ENCODE peak calls at places on chromosomes 4 and X, in six cellular contexts. One of them, this sample, is unnamed. For H3K9me3, the result is how much of the 10 kb centered on the place peaks cover.

GRCh38 chr4:160835789-160836188 is 1328.0 kb downstream of the FSTL5 start:
- DNase-seq in mesenchymal stem cell: peak
- DNase-seq in trophoblast cell: no peak
- DNase-seq in IMR-90: no peak
- DNase-seq in H9: peak
- DNase-seq in H1: no peak
- DNase-seq in this sample: no peak

GRCh38 chrX:10549280-10549679 is 71.1 kb downstream of the MID1 start:
- DNase-seq in H1: no peak
- DNase-seq in mesenchymal stem cell: no peak
- DNase-seq in IMR-90: no peak
- DNase-seq in trophoblast cell: no peak
- DNase-seq in H9: no peak
- DNase-seq in this sample: no peak

GRCh38 chr4:150080875-150081274 is 2.6 kb downstream of the DCLK2 start:
- DNase-seq in trophoblast cell: peak
- DNase-seq in H1: no peak
- DNase-seq in H9: no peak
- DNase-seq in mesenchymal stem cell: peak
- DNase-seq in IMR-90: peak
- DNase-seq in this sample: no peak

GRCh38 chr4:58749206-58749605 is 1639.0 kb upstream of the IGFBP7 start:
- DNase-seq in IMR-90: no peak
- DNase-seq in H9: no peak
- DNase-seq in mesenchymal stem cell: no peak
- DNase-seq in H1: no peak
- DNase-seq in trophoblast cell: no peak
- DNase-seq in this sample: no peak

GRCh38 chrX:55118574-55118973 is 29.8 kb downstream of the PAGE2 start:
- DNase-seq in trophoblast cell: no peak
- DNase-seq in H1: no peak
- DNase-seq in mesenchymal stem cell: no peak
- DNase-seq in IMR-90: no peak
- DNase-seq in H9: no peak
- DNase-seq in this sample: no peak

GRCh38 chr4:142474398-142475087 is 371.6 kb downstream of the INPP4B start:
- DNase-seq in IMR-90: peak
- DNase-seq in H1: no peak
- DNase-seq in H9: no peak
- DNase-seq in mesenchymal stem cell: no peak
- DNase-seq in trophoblast cell: peak
- DNase-seq in this sample: no peak

GRCh38 chr4:87961993-87962791 is 13.3 kb upstream of the SPP1 start:
- DNase-seq in H9: no peak
- DNase-seq in trophoblast cell: peak
- DNase-seq in mesenchymal stem cell: peak
- DNase-seq in IMR-90: peak
- DNase-seq in H1: no peak
- DNase-seq in this sample: no peak

GRCh38 chrX:102345916-102346315 is 93.9 kb downstream of the NXF2B start:
- DNase-seq in IMR-90: peak
- DNase-seq in H9: peak
- DNase-seq in mesenchymal stem cell: peak
- DNase-seq in H1: peak
- DNase-seq in trophoblast cell: peak
- DNase-seq in this sample: peak

GRCh38 chr4:167713756-167714155 is 378.6 kb upstream of the ANXA10 start:
- DNase-seq in mesenchymal stem cell: no peak
- DNase-seq in IMR-90: no peak
- DNase-seq in H1: no peak
- DNase-seq in H9: no peak
- DNase-seq in trophoblast cell: peak
- DNase-seq in this sample: no peak

GRCh38 chrX:38282044-38282443 is 45.3 kb downstream of the RPGR start:
- DNase-seq in IMR-90: no peak
- DNase-seq in H1: no peak
- DNase-seq in trophoblast cell: peak
- DNase-seq in mesenchymal stem cell: peak
- DNase-seq in H9: no peak
- DNase-seq in this sample: no peak

GRCh38 chrX:38287669-38288068 is 39.6 kb downstream of the RPGR start:
- DNase-seq in H9: no peak
- DNase-seq in mesenchymal stem cell: no peak
- DNase-seq in IMR-90: no peak
- DNase-seq in H1: no peak
- DNase-seq in trophoblast cell: no peak
- DNase-seq in this sample: no peak

DNA sequence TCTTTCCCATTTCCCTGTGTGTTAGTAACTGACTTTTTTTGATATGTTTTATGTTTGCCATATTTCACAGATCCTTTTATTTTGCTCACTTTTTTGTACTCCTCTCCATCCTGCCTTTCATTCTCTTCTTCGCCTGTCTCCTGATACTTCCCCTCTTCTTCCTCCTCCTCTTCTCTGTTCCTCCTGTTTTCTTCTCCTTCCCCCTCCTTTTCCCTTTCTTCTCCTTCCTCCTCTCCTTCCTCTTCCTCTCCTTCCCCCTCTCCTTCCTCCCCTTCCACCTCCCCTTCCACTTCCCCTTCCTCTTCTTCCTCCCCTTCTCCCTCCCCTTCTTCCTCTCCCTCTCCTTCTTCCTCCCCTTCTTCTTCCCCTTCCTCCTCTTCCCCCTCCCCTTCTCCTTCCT is 41.7 kb downstream of the RPGR start:
- DNase-seq in mesenchymal stem cell: no peak
- DNase-seq in trophoblast cell: no peak
- DNase-seq in H1: no peak
- DNase-seq in IMR-90: no peak
- DNase-seq in H9: no peak
- DNase-seq in this sample: no peak
- H3K14ac ChIP-seq in mesenchymal stem cell: no peak
- H3K14ac ChIP-seq in trophoblast cell: no peak
- H3K14ac ChIP-seq in H1: no peak
- H3K14ac ChIP-seq in IMR-90: no peak
- H3K14ac ChIP-seq in H9: no peak
- H3K14ac ChIP-seq in this sample: no peak

GRCh38 chr4:19146038-19146437 is 1105.7 kb upstream of the SLIT2 start:
- DNase-seq in mesenchymal stem cell: no peak
- DNase-seq in trophoblast cell: no peak
- DNase-seq in H9: no peak
- DNase-seq in IMR-90: no peak
- DNase-seq in H1: no peak
- DNase-seq in this sample: no peak

GRCh38 chr4:19155568-19155967 is 1096.1 kb upstream of the SLIT2 start:
- DNase-seq in trophoblast cell: no peak
- DNase-seq in IMR-90: no peak
- DNase-seq in H9: no peak
- DNase-seq in mesenchymal stem cell: no peak
- DNase-seq in H1: no peak
- DNase-seq in this sample: no peak

GRCh38 chr4:19152264-19152663 is 1099.4 kb upstream of the SLIT2 start:
- DNase-seq in mesenchymal stem cell: no peak
- DNase-seq in H9: no peak
- DNase-seq in H1: no peak
- DNase-seq in IMR-90: no peak
- DNase-seq in trophoblast cell: no peak
- DNase-seq in this sample: no peak

GRCh38 chr4:19156786-19157185 is 1094.9 kb upstream of the SLIT2 start:
- DNase-seq in IMR-90: no peak
- DNase-seq in trophoblast cell: no peak
- DNase-seq in mesenchymal stem cell: no peak
- DNase-seq in H1: no peak
- DNase-seq in H9: peak
- DNase-seq in this sample: no peak

GRCh38 chr4:19151684-19152083 is 1100.0 kb upstream of the SLIT2 start:
- DNase-seq in trophoblast cell: no peak
- DNase-seq in mesenchymal stem cell: no peak
- DNase-seq in H1: no peak
- DNase-seq in IMR-90: no peak
- DNase-seq in H9: no peak
- DNase-seq in this sample: no peak
- H3K9me3 ChIP-seq in trophoblast cell: under half
- H3K9me3 ChIP-seq in mesenchymal stem cell: under half
- H3K9me3 ChIP-seq in H1: under half
- H3K9me3 ChIP-seq in IMR-90: under half
- H3K9me3 ChIP-seq in H9: under half
- H3K9me3 ChIP-seq in this sample: under half

GRCh38 chr4:151099226-151099975 is at the start of gene RPS3A:
- DNase-seq in trophoblast cell: peak
- DNase-seq in H1: peak
- DNase-seq in IMR-90: peak
- DNase-seq in H9: peak
- DNase-seq in mesenchymal stem cell: peak
- DNase-seq in this sample: peak

GRCh38 chr4:151100517-151100916 is 1.1 kb downstream of the RPS3A start:
- DNase-seq in H1: no peak
- DNase-seq in trophoblast cell: no peak
- DNase-seq in mesenchymal stem cell: no peak
- DNase-seq in H9: no peak
- DNase-seq in IMR-90: no peak
- DNase-seq in this sample: no peak

GRCh38 chr4:151098191-151098590 is 1.2 kb upstream of the RPS3A start:
- DNase-seq in H1: no peak
- DNase-seq in H9: no peak
- DNase-seq in IMR-90: no peak
- DNase-seq in mesenchymal stem cell: no peak
- DNase-seq in trophoblast cell: no peak
- DNase-seq in this sample: no peak

GRCh38 chr4:151097759-151098158 is 1.7 kb upstream of the RPS3A start:
- DNase-seq in IMR-90: no peak
- DNase-seq in H1: no peak
- DNase-seq in H9: no peak
- DNase-seq in mesenchymal stem cell: no peak
- DNase-seq in trophoblast cell: no peak
- DNase-seq in this sample: no peak

GRCh38 chr4:151099976-151100417 is 569 bp downstream of the RPS3A start:
- DNase-seq in trophoblast cell: peak
- DNase-seq in H9: no peak
- DNase-seq in IMR-90: peak
- DNase-seq in H1: no peak
- DNase-seq in mesenchymal stem cell: no peak
- DNase-seq in this sample: no peak
- H2AK5ac ChIP-seq in trophoblast cell: peak
- H2AK5ac ChIP-seq in H9: peak
- H2AK5ac ChIP-seq in IMR-90: peak
- H2AK5ac ChIP-seq in H1: peak
- H2AK5ac ChIP-seq in mesenchymal stem cell: peak
- H2AK5ac ChIP-seq in this sample: no peak

GRCh38 chr4:48478273-48478672 is 4.9 kb upstream of the SLC10A4 start:
- DNase-seq in IMR-90: no peak
- DNase-seq in H1: no peak
- DNase-seq in H9: no peak
- DNase-seq in mesenchymal stem cell: no peak
- DNase-seq in trophoblast cell: no peak
- DNase-seq in this sample: no peak

GRCh38 chr4:48470570-48470969 is 12.6 kb upstream of the SLC10A4 start:
- DNase-seq in H9: no peak
- DNase-seq in mesenchymal stem cell: no peak
- DNase-seq in trophoblast cell: no peak
- DNase-seq in H1: no peak
- DNase-seq in IMR-90: no peak
- DNase-seq in this sample: no peak

GRCh38 chr4:48470135-48470534 is 13.0 kb upstream of the SLC10A4 start:
- DNase-seq in H9: no peak
- DNase-seq in H1: no peak
- DNase-seq in trophoblast cell: no peak
- DNase-seq in mesenchymal stem cell: no peak
- DNase-seq in IMR-90: no peak
- DNase-seq in this sample: no peak

GRCh38 chr4:48472794-48473193 is 10.3 kb upstream of the SLC10A4 start:
- DNase-seq in H1: no peak
- DNase-seq in trophoblast cell: no peak
- DNase-seq in H9: no peak
- DNase-seq in IMR-90: no peak
- DNase-seq in mesenchymal stem cell: no peak
- DNase-seq in this sample: no peak

GRCh38 chr4:48475770-48476169 is 7.4 kb upstream of the SLC10A4 start:
- DNase-seq in H1: no peak
- DNase-seq in H9: no peak
- DNase-seq in IMR-90: no peak
- DNase-seq in mesenchymal stem cell: no peak
- DNase-seq in trophoblast cell: no peak
- DNase-seq in this sample: no peak
- H3K14ac ChIP-seq in H1: no peak
- H3K14ac ChIP-seq in H9: no peak
- H3K14ac ChIP-seq in IMR-90: no peak
- H3K14ac ChIP-seq in mesenchymal stem cell: no peak
- H3K14ac ChIP-seq in trophoblast cell: no peak
- H3K14ac ChIP-seq in this sample: no peak

DNA sequence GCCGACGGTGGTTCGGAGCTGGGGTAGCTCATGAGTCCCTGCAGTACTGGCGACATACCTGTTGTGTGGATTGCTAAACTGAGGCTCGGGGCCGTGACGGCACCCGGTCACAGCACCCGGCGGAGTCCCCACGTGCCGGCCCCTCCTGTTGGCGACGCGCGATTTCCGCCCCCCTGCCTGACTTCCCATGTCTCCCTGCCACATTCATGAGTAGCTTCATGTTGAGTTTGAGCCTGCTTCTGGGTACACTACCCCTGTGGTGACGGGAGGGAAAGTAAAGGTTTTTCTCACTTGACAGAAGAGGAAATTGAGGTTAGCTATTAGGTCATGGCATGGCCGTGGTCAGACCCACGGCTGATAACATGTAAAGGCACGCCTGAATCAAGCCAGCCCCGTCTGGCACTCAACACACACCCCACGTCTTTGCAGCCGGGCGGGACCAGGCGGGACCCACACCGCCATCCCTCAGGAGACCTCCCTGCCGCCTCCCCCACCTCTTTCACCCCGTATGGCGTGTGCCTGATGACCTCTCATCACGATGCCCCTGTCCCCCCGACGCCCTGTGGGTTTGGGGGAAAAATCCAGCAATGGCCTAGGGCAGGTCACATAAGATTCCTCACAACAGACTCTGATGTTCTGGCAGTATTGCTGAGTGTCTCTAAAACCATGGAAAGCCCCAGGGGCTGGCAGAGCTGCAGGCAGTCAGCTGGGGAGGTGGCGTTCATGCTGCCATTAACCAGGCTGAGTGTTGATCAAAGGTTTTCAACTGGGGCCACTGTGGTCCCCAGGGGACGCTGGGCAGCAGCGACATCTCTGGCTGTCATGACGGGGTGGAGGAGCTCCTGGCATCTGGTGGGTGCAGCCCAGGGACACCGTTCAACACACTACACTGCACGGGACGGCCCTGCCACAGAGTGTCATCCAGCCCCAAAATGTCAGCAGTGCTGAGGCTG is 29.2 kb downstream of the P2RY8 start:
- DNase-seq in IMR-90: no peak
- DNase-seq in mesenchymal stem cell: no peak
- DNase-seq in H9: no peak
- DNase-seq in trophoblast cell: no peak
- DNase-seq in H1: no peak
- DNase-seq in this sample: no peak
- H3K9me3 ChIP-seq in IMR-90: under half
- H3K9me3 ChIP-seq in mesenchymal stem cell: under half
- H3K9me3 ChIP-seq in H9: under half
- H3K9me3 ChIP-seq in trophoblast cell: under half
- H3K9me3 ChIP-seq in H1: under half
- H3K9me3 ChIP-seq in this sample: under half